ENCODE peak calls at places on chromosomes 1 and 21, in four cellular contexts. C is GM12891, D is GM12878, K is K562. T is an unnamed sample.

GRCh38 chr1:112417985-112418607 is 22.1 kb downstream of the CTTNBP2NL start:
- DNase-seq in D (no peak), C (no peak), K (no peak), T (no peak)

GRCh38 chr1:213051881-213052202 is 801 bp downstream of the RPS6KC1 start:
- DNase-seq in C (no peak), D (no peak), K (no peak), T (no peak)

GRCh38 chr1:25694167-25694566 is 77.6 kb downstream of the MAN1C1 start:
- DNase-seq in D (no peak), K (no peak), C (no peak), T (no peak)

GRCh38 chr1:42163114-42163513 is 1.4 kb downstream of the GUCA2A start:
- DNase-seq in C (no peak), D (no peak), K (no peak), T (no peak)

GRCh38 chr1:121443131-121443530 is 258.4 kb downstream of the SRGAP2C start:
- DNase-seq in C (no peak), K (no peak), D (no peak), T (no peak)

GRCh38 chr1:185567006-185567405 is 167.2 kb upstream of the HMCN1 start:
- DNase-seq in C (no peak), K (peak), D (no peak), T (no peak)

GRCh38 chr1:87355894-87356293 is 27.2 kb downstream of the LMO4 start:
- DNase-seq in C (no peak), K (no peak), D (no peak), T (no peak)

GRCh38 chr1:21579788-21580187 is 70.6 kb downstream of the ALPL start:
- DNase-seq in D (no peak), C (no peak), K (no peak), T (no peak)

GRCh38 chr1:12052997-12053686 is 10.0 kb upstream of the TNFRSF8 start:
- DNase-seq in K (no peak), C (no peak), D (no peak), T (no peak)

GRCh38 chr1:1075148-1075935 is 1.2 kb upstream of the RNF223 start:
- DNase-seq in D (no peak), C (no peak), K (no peak), T (no peak)

GRCh38 chr1:184790642-184791041 is 36.0 kb upstream of the EDEM3 start:
- DNase-seq in K (no peak), D (no peak), C (no peak), T (no peak)

GRCh38 chr1:27031235-27032118 is 18.8 kb upstream of the TENT5B start:
- DNase-seq in C (no peak), K (no peak), D (no peak), T (no peak)

GRCh38 chr1:224173523-224173922 is 9.5 kb upstream of the DEGS1 start:
- DNase-seq in D (no peak), K (no peak), C (no peak), T (no peak)

GRCh38 chr1:32963746-32964460 is 706 bp downstream of the RNF19B start:
- DNase-seq in C (peak), D (no peak), K (peak), T (peak)

GRCh38 chr1:15280416-15280815 is 33.4 kb downstream of the FHAD1 start:
- DNase-seq in C (no peak), D (no peak), K (no peak), T (no peak)

GRCh38 chr1:203140076-203140475 is 12.6 kb downstream of the ADORA1 start:
- DNase-seq in D (no peak), K (no peak), C (no peak), T (no peak)

GRCh38 chr1:23722652-23723051 is 20.6 kb upstream of the ELOA start:
- DNase-seq in D (no peak), K (no peak), C (no peak), T (no peak)

GRCh38 chr1:23720256-23720995 is 22.8 kb upstream of the ELOA start:
- DNase-seq in D (peak), C (no peak), K (no peak), T (no peak)

GRCh38 chr1:23719162-23719820 is 24.0 kb upstream of the ELOA start:
- DNase-seq in C (no peak), D (no peak), K (no peak), T (no peak)

GRCh38 chr1:23718482-23718881 is 24.8 kb upstream of the ELOA start:
- DNase-seq in K (peak), C (no peak), D (no peak), T (no peak)
- TF ChIP-seq SPI1 in K (no peak), C (no peak), D (no peak), T (no peak)

DNA sequence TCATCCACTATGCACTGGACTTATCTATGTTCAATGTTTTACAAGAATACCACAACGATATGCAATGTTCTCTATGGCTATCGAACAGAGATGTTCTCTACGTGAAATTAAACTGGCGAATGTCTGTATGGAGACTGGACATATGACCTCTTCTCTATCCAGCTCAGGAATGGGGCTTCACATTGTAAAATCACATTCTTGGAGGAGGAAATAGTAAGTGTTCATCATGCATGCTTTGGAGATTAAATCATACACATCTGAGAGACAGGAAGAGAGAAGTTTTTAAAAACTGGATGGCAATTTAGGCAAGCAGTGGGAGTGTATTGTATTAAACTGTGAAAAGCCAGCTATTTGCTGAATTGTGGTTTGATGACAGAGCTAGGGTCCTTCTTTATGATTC is 47.9 kb upstream of the RGL1 start:
- DNase-seq in K (no peak), D (no peak), C (no peak), T (no peak)
- TF ChIP-seq SPI1 in K (no peak), D (no peak), C (no peak), T (no peak)

GRCh38 chr21:37435120-37435519 is 68.5 kb downstream of the DYRK1A start:
- DNase-seq in D (no peak), K (peak), C (no peak), T (no peak)
- TF ChIP-seq SPI1 in D (no peak), K (no peak), C (no peak), T (no peak)

GRCh38 chr21:17391811-17392340 is 121.0 kb upstream of the CXADR start:
- DNase-seq in C (no peak), K (no peak), D (no peak), T (no peak)
- TF ChIP-seq SPI1 in C (no peak), K (no peak), D (no peak), T (no peak)

GRCh38 chr1:209787551-209787950 is 3.2 kb upstream of the C1orf74 start:
- DNase-seq in C (no peak), D (no peak), K (no peak), T (no peak)

GRCh38 chr1:209784276-209785169 is at the start of gene C1orf74:
- DNase-seq in K (peak), D (peak), C (peak), T (peak)

GRCh38 chr1:209785592-209785991 is 1.2 kb upstream of the C1orf74 start:
- DNase-seq in D (no peak), C (no peak), K (no peak), T (no peak)

GRCh38 chr1:209780276-209780675 is 4.1 kb downstream of the C1orf74 start:
- DNase-seq in C (no peak), K (no peak), D (no peak), T (no peak)

GRCh38 chr1:209783338-209783737 is 1.0 kb downstream of the C1orf74 start:
- DNase-seq in D (no peak), K (no peak), C (no peak), T (no peak)
- TF ChIP-seq SPI1 in D (no peak), K (no peak), C (no peak), T (no peak)

GRCh38 chr21:20313013-20313412 is 685.2 kb upstream of the NCAM2 start:
- DNase-seq in K (no peak), D (no peak), C (no peak), T (no peak)

GRCh38 chr21:20315044-20315443 is 683.2 kb upstream of the NCAM2 start:
- DNase-seq in C (no peak), K (no peak), D (no peak), T (no peak)

GRCh38 chr21:20306836-20307235 is 691.4 kb upstream of the NCAM2 start:
- DNase-seq in D (no peak), C (no peak), K (no peak), T (no peak)

GRCh38 chr21:20308586-20308985 is 689.6 kb upstream of the NCAM2 start:
- DNase-seq in C (no peak), D (no peak), K (no peak), T (peak)

GRCh38 chr21:20311388-20311787 is 686.8 kb upstream of the NCAM2 start:
- DNase-seq in D (no peak), C (no peak), K (no peak), T (no peak)
- TF ChIP-seq SPI1 in D (no peak), C (no peak), K (no peak), T (no peak)

T was measured in HL-60.